ENCODE peak calls at places on chromosome 7, in six cellular contexts. H, U, W, R, M and K are unnamed samples.

GRCh38 chr7:55240418-55241142 is 124.6 kb upstream of the LANCL2 start:
- DNase-seq in H (no peak), U (no peak), W (no peak), R (no peak), M (no peak), K (no peak)

GRCh38 chr7:20828947-20829346 is 42.3 kb upstream of the SP8 start:
- DNase-seq in H (no peak), U (no peak), W (no peak), R (no peak), M (no peak), K (no peak)

GRCh38 chr7:127588697-127589482 is 679 bp downstream of the ARF5 start:
- DNase-seq in H (peak), U (peak), W (peak), R (peak), M (no peak), K (peak)

GRCh38 chr7:150876817-150877526 is 24.7 kb downstream of the AOC1 start:
- DNase-seq in H (peak), U (peak), W (peak), R (peak), M (no peak), K (peak)

GRCh38 chr7:158586499-158587191 is 978 bp downstream of the PTPRN2 start:
- DNase-seq in H (no peak), U (no peak), W (peak), R (no peak), M (no peak), K (no peak)

GRCh38 chr7:16795624-16796023 is 9.2 kb downstream of the AGR2 start:
- DNase-seq in H (no peak), U (no peak), W (no peak), R (no peak), M (no peak), K (no peak)

GRCh38 chr7:16462618-16463017 is 2.9 kb downstream of the SOSTDC1 start:
- DNase-seq in H (no peak), U (no peak), W (no peak), R (no peak), M (no peak), K (no peak)

GRCh38 chr7:108415821-108416536 is 40.3 kb downstream of the NRCAM start:
- DNase-seq in H (no peak), U (no peak), W (no peak), R (peak), M (no peak), K (no peak)

GRCh38 chr7:15853832-15854470 is 167.5 kb upstream of the MEOX2 start:
- DNase-seq in H (no peak), U (no peak), W (no peak), R (peak), M (no peak), K (no peak)

GRCh38 chr7:21276471-21277035 is 151.3 kb upstream of the SP4 start:
- DNase-seq in H (no peak), U (no peak), W (no peak), R (peak), M (no peak), K (no peak)

GRCh38 chr7:51847461-51848134 is 531.0 kb upstream of the COBL start:
- DNase-seq in H (no peak), U (no peak), W (no peak), R (no peak), M (no peak), K (no peak)

GRCh38 chr7:26657139-26657753 is 207.1 kb downstream of the SKAP2 start:
- DNase-seq in H (no peak), U (no peak), W (no peak), R (no peak), M (no peak), K (no peak)

GRCh38 chr7:91942312-91942711 is 1.6 kb downstream of the AKAP9 start:
- DNase-seq in H (no peak), U (no peak), W (no peak), R (no peak), M (no peak), K (no peak)

GRCh38 chr7:75892634-75893272 is 13.9 kb downstream of the RHBDD2 start:
- DNase-seq in H (no peak), U (no peak), W (peak), R (no peak), M (no peak), K (peak)

GRCh38 chr7:158007697-158008257 is 579.8 kb downstream of the PTPRN2 start:
- DNase-seq in H (no peak), U (no peak), W (no peak), R (no peak), M (no peak), K (no peak)

GRCh38 chr7:128735433-128735832 is 3.7 kb upstream of the CALU start:
- DNase-seq in H (no peak), U (no peak), W (no peak), R (no peak), M (no peak), K (no peak)

GRCh38 chr7:83550100-83550499 is 98.8 kb downstream of the SEMA3E start:
- DNase-seq in H (no peak), U (no peak), W (no peak), R (no peak), M (no peak), K (no peak)

GRCh38 chr7:122885583-122886356 is 490 bp downstream of the CADPS2 start:
- DNase-seq in H (peak), U (no peak), W (peak), R (peak), M (peak), K (no peak)

GRCh38 chr7:100169147-100169850 is 882 bp upstream of the GAL3ST4 start:
- DNase-seq in H (no peak), U (no peak), W (no peak), R (no peak), M (no peak), K (no peak)

GRCh38 chr7:13241416-13241815 is 554.0 kb downstream of the ARL4A start:
- DNase-seq in H (no peak), U (no peak), W (no peak), R (no peak), M (no peak), K (no peak)

GRCh38 chr7:121139427-121139826 is 150.9 kb downstream of the CPED1 start:
- DNase-seq in H (no peak), U (no peak), W (no peak), R (no peak), M (no peak), K (no peak)

GRCh38 chr7:41698114-41698513 is 4.8 kb downstream of the INHBA start:
- DNase-seq in H (no peak), U (no peak), W (no peak), R (peak), M (no peak), K (no peak)

GRCh38 chr7:28790467-28790866 is 167.7 kb downstream of the TRIL start:
- DNase-seq in H (no peak), U (no peak), W (no peak), R (no peak), M (no peak), K (no peak)
- TF ChIP-seq POLR2AphosphoS5 in H (no peak), U (no peak), W (no peak), R (no peak), M (no peak), K (no peak)

GRCh38 chr7:94441138-94441537 is 46.4 kb downstream of the COL1A2 start:
- DNase-seq in H (no peak), U (no peak), W (no peak), R (no peak), M (no peak), K (no peak)

GRCh38 chr7:94445696-94446194 is 51.0 kb downstream of the COL1A2 start:
- DNase-seq in H (no peak), U (no peak), W (no peak), R (no peak), M (no peak), K (no peak)

GRCh38 chr7:94446308-94446707 is 51.6 kb downstream of the COL1A2 start:
- DNase-seq in H (no peak), U (no peak), W (no peak), R (no peak), M (no peak), K (no peak)

GRCh38 chr7:94440460-94441039 is 45.9 kb downstream of the COL1A2 start:
- DNase-seq in H (no peak), U (no peak), W (no peak), R (no peak), M (no peak), K (no peak)

DNA sequence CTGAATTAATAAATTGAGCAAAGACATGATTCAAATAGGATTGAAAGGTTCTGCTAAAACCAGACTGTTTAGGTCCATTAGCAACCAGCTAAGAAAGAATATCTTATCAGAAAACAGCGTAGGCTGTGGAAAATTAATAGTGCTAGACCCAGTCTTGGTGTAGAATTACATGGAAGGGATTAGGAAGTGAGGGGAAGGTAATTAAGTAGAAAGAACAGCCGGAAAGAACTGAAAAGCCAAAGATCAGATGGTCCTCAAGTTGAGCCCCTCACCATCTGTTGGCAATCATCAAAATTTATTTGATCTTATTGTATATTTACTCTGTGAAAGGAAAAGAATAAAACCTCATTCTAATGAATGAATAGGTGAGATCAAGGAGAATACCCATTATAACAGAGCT is 50.1 kb downstream of the COL1A2 start:
- DNase-seq in H (no peak), U (no peak), W (no peak), R (no peak), M (no peak), K (no peak)
- TF ChIP-seq POLR2A in H (no peak), U (no peak), W (no peak), R (no peak), M (no peak), K (no peak)

GRCh38 chr7:47535033-47535703 is 46.7 kb downstream of the TNS3 start:
- DNase-seq in H (no peak), U (no peak), W (no peak), R (no peak), M (no peak), K (no peak)

GRCh38 chr7:47538846-47539311 is 43.0 kb downstream of the TNS3 start:
- DNase-seq in H (no peak), U (no peak), W (peak), R (no peak), M (no peak), K (no peak)

GRCh38 chr7:47537716-47538640 is 43.9 kb downstream of the TNS3 start:
- DNase-seq in H (no peak), U (no peak), W (no peak), R (no peak), M (no peak), K (no peak)

GRCh38 chr7:47535704-47536628 is 45.9 kb downstream of the TNS3 start:
- DNase-seq in H (no peak), U (no peak), W (no peak), R (no peak), M (no peak), K (no peak)

DNA sequence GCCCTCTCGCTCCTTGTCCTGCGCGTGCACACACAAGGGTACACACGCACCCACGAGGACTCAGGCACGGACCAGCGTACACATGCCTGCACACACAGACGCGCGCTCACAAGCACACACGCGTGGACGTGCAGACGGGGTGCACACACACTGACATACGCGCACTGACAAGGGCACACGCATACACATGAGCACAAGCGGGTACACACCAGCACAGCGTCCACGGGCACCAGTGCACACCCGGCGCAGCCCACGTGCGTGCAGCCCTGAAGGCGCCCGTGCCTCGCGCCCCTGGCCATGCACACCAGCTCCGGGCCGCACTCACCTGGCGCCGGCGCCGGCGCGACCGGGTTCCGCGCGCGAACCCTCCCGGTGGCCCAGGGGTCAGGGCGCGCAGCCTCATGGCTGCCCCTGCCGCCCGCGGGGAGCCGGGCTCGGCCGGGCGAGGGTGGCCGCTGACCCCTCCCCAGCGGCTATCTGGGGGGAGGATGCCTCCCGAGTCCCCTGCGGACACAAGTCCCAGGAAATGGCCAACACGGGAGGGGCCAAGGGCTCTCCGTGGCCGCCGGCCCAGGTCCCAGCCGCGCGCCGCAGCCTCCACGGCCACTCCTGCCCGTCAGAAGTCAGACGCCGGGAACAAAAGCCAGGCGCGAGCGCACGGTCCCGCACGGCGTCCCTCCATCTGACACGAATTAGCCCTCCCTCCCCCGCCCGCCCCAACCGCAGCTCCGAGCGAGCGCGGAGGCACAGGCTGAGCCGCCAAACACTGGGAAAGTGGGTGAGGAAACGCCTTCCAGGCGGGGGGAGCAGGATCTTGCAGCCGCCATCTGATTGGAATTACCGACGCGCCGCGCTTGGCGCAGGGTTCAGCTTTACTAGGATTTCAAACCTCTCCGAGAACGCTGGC is 45.0 kb downstream of the TNS3 start:
- DNase-seq in H (peak), U (no peak), W (peak), R (no peak), M (no peak), K (peak)
- TF ChIP-seq POLR2AphosphoS5 in H (peak), U (no peak), W (no peak), R (no peak), M (no peak), K (no peak)

GRCh38 chr7:53740971-53741370 is 705.5 kb downstream of the POM121L12 start:
- DNase-seq in H (no peak), U (no peak), W (no peak), R (no peak), M (no peak), K (no peak)
- TF ChIP-seq POLR2A in H (no peak), U (no peak), W (no peak), R (no peak), M (no peak), K (no peak)

GRCh38 chr7:81499262-81500116 is 270.4 kb downstream of the HGF start:
- DNase-seq in H (no peak), U (peak), W (no peak), R (peak), M (no peak), K (no peak)
- TF ChIP-seq POLR2AphosphoS5 in H (no peak), U (no peak), W (no peak), R (no peak), M (no peak), K (peak)

GRCh38 chr7:6403907-6404306 is 43.8 kb downstream of the DAGLB start:
- DNase-seq in H (no peak), U (no peak), W (no peak), R (no peak), M (no peak), K (peak)
- TF ChIP-seq POLR2A in H (no peak), U (no peak), W (no peak), R (no peak), M (no peak), K (no peak)

GRCh38 chr7:139762886-139763285 is 14.9 kb downstream of the HIPK2 start:
- DNase-seq in H (no peak), U (no peak), W (no peak), R (peak), M (no peak), K (no peak)
- TF ChIP-seq POLR2AphosphoS5 in H (no peak), U (no peak), W (no peak), R (peak), M (no peak), K (no peak)

GRCh38 chr7:668139-668871 is 58.2 kb upstream of the DNAAF5 start:
- DNase-seq in H (peak), U (no peak), W (no peak), R (peak), M (no peak), K (peak)
- TF ChIP-seq POLR2A in H (no peak), U (no peak), W (no peak), R (no peak), M (no peak), K (no peak)

DNA sequence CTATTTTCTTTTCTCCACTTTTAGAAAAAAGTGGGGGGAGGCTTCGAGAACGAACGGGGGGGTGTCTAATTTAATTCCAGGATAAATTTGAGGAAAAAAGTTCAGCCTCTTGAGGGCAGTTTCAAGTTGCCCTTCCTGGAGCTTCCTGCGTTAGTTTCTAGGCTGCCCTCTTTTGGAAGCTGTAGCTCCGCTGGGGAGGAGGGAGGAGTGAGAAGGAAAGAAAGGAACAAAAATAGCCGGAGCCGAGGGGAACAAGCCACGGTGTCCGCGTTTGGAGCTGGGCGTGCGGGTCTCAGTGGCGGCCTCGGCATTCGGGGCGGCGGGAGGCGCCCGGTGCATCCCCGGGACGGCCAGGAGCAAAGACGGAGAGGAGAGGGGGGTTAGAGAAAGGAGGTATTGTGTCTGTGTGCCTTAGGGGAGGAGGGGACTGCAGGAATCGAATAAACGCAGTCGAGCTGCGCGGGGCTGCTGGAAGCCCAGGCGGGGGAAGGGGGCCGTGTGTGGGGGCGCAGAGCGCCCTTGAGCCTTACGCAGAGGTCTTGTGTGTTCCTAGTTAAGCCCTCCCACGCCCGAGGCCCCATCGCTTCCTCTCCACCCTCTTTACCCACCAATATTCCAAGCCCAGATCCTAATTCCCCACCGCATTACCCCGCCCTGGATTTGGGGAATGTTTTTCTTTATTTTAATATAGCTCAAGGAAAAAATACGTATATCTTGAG is 2.0 kb upstream of the TNRC18 start:
- DNase-seq in H (no peak), U (no peak), W (peak), R (peak), M (no peak), K (peak)
- TF ChIP-seq POLR2AphosphoS5 in H (peak), U (peak), W (peak), R (peak), M (no peak), K (peak)

DNA sequence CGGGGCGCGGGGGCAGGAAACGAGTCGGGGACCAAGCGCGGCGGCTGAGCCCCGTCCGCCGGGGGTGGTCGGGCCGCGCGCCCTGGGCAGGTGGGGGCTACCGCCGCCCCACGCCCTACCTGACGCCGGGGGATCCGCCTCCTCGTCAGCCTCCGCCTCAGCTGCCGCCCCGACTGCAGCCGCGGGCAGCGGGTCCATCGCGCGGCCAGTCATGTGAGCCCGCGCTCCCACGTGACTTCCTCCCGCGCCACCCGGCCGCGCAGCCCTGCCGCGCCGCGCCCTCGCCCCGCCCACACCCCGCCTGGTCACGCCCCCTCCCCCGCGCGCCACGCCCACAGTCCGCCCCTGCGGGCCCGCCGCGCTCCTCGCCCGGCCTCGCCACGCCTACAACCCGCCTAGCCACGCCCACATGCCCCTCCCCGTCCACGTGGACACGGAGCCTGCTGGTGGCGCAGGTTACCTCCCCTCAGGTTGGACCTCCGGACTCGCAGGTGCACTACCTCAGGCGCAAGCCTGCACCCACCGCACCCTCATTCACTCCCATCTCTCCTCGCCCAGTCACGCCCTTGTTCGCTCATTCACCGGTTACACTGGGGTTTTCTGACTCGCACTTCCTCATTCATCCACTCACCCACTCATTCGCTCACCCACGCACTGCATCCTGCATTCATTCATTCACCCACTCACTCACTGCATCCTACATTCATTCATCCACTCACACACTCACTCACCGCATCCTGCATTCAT is at the start of gene SNX8:
- DNase-seq in H (peak), U (peak), W (peak), R (peak), M (peak), K (peak)
- TF ChIP-seq POLR2A in H (peak), U (no peak), W (no peak), R (peak), M (peak), K (no peak)